ENCODE peak calls at places on chromosome 1, in four cellular contexts. Y is NT2/D1, L is ovary, W is upper lobe of left lung. J is an unnamed sample.

GRCh38 chr1:55040083-55040952 is 970 bp downstream of the PCSK9 start:
- DNase-seq in Y (no peak), L (no peak), W (no peak), J (peak)

GRCh38 chr1:87392241-87393192 is 63.8 kb downstream of the LMO4 start:
- DNase-seq in Y (no peak), L (no peak), W (no peak), J (no peak)

GRCh38 chr1:156951371-156951770 is 30.9 kb downstream of the LRRC71 start:
- DNase-seq in Y (no peak), L (no peak), W (no peak), J (no peak)

GRCh38 chr1:152110860-152111514 is 4.3 kb downstream of the TCHH start:
- DNase-seq in Y (peak), L (no peak), W (no peak), J (peak)

GRCh38 chr1:37945743-37946702 is 830 bp downstream of the INPP5B start:
- DNase-seq in Y (no peak), L (peak), W (peak), J (peak)

GRCh38 chr1:213464786-213465460 is 413.9 kb downstream of the RPS6KC1 start:
- DNase-seq in Y (no peak), L (no peak), W (no peak), J (no peak)

GRCh38 chr1:4976859-4977440 is 322.5 kb downstream of the AJAP1 start:
- DNase-seq in Y (no peak), L (no peak), W (no peak), J (no peak)

GRCh38 chr1:214454619-214455396 is 96.6 kb downstream of the PTPN14 start:
- DNase-seq in Y (no peak), L (no peak), W (no peak), J (no peak)

GRCh38 chr1:102834688-102835320 is 273.5 kb downstream of the COL11A1 start:
- DNase-seq in Y (no peak), L (no peak), W (no peak), J (no peak)

GRCh38 chr1:232322162-232322734 is 307.7 kb downstream of the SIPA1L2 start:
- DNase-seq in Y (no peak), L (no peak), W (no peak), J (no peak)

GRCh38 chr1:18536943-18537342 is 56.2 kb downstream of the KLHDC7A start:
- DNase-seq in Y (no peak), L (no peak), W (no peak), J (no peak)

GRCh38 chr1:207873055-207873890 is 37.7 kb downstream of the CD34 start:
- DNase-seq in Y (no peak), L (peak), W (no peak), J (no peak)

GRCh38 chr1:172537366-172537765 is 4.4 kb downstream of the SUCO start:
- DNase-seq in Y (no peak), L (no peak), W (no peak), J (no peak)

GRCh38 chr1:216458807-216459206 is 35.6 kb upstream of the USH2A start:
- DNase-seq in Y (no peak), L (no peak), W (no peak), J (no peak)

GRCh38 chr1:102858695-102859094 is 249.6 kb downstream of the COL11A1 start:
- DNase-seq in Y (no peak), L (no peak), W (no peak), J (no peak)

GRCh38 chr1:176450526-176450925 is 12.4 kb upstream of the PAPPA2 start:
- DNase-seq in Y (no peak), L (no peak), W (no peak), J (no peak)
- H3K4me3 ChIP-seq in Y (no peak), L (no peak), W (no peak), J (no peak)

GRCh38 chr1:205344010-205344808 is 12.5 kb downstream of the KLHDC8A start:
- DNase-seq in Y (no peak), L (no peak), W (no peak), J (peak)
- H3K4me3 ChIP-seq in Y (peak), L (peak), W (peak), J (peak)

GRCh38 chr1:12344611-12345299 is 114.9 kb downstream of the VPS13D start:
- DNase-seq in Y (no peak), L (no peak), W (peak), J (no peak)

GRCh38 chr1:12346483-12347155 is 116.8 kb downstream of the VPS13D start:
- DNase-seq in Y (no peak), L (no peak), W (no peak), J (no peak)

GRCh38 chr1:12348113-12348512 is 118.3 kb downstream of the VPS13D start:
- DNase-seq in Y (no peak), L (no peak), W (no peak), J (no peak)

GRCh38 chr1:12343823-12344487 is 114.1 kb downstream of the VPS13D start:
- DNase-seq in Y (no peak), L (no peak), W (no peak), J (no peak)

GRCh38 chr1:12345350-12346217 is 115.8 kb downstream of the VPS13D start:
- DNase-seq in Y (no peak), L (no peak), W (no peak), J (no peak)
- H3K4me3 ChIP-seq in Y (no peak), L (no peak), W (no peak), J (no peak)

GRCh38 chr1:3265800-3266485 is 188.5 kb upstream of the ARHGEF16 start:
- DNase-seq in Y (no peak), L (no peak), W (no peak), J (no peak)
- H3K4me3 ChIP-seq in Y (no peak), L (no peak), W (no peak), J (no peak)

GRCh38 chr1:27858072-27858948 is 14.0 kb upstream of the THEMIS2 start:
- DNase-seq in Y (peak), L (peak), W (peak), J (peak)
- H3K4me3 ChIP-seq in Y (no peak), L (no peak), W (no peak), J (no peak)

GRCh38 chr1:2209400-2210083 is 15.0 kb upstream of the FAAP20 start:
- DNase-seq in Y (no peak), L (peak), W (no peak), J (no peak)

GRCh38 chr1:2210084-2210653 is 15.6 kb upstream of the FAAP20 start:
- DNase-seq in Y (no peak), L (peak), W (no peak), J (no peak)

GRCh38 chr1:2210786-2211185 is 16.2 kb upstream of the FAAP20 start:
- DNase-seq in Y (no peak), L (peak), W (no peak), J (no peak)

GRCh38 chr1:2206813-2207488 is 12.4 kb upstream of the FAAP20 start:
- DNase-seq in Y (no peak), L (peak), W (no peak), J (no peak)

GRCh38 chr1:2208309-2209239 is 14.0 kb upstream of the FAAP20 start:
- DNase-seq in Y (no peak), L (peak), W (peak), J (no peak)
- H3K4me3 ChIP-seq in Y (no peak), L (no peak), W (no peak), J (no peak)

GRCh38 chr1:163655565-163655964 is 333.8 kb downstream of the NUF2 start:
- DNase-seq in Y (no peak), L (no peak), W (no peak), J (no peak)

GRCh38 chr1:163652441-163652840 is 330.7 kb downstream of the NUF2 start:
- DNase-seq in Y (no peak), L (no peak), W (no peak), J (no peak)

GRCh38 chr1:163656367-163656766 is 334.6 kb downstream of the NUF2 start:
- DNase-seq in Y (no peak), L (no peak), W (no peak), J (no peak)

GRCh38 chr1:163650624-163651023 is 328.9 kb downstream of the NUF2 start:
- DNase-seq in Y (no peak), L (no peak), W (no peak), J (no peak)
- H3K4me3 ChIP-seq in Y (no peak), L (no peak), W (no peak), J (no peak)

DNA sequence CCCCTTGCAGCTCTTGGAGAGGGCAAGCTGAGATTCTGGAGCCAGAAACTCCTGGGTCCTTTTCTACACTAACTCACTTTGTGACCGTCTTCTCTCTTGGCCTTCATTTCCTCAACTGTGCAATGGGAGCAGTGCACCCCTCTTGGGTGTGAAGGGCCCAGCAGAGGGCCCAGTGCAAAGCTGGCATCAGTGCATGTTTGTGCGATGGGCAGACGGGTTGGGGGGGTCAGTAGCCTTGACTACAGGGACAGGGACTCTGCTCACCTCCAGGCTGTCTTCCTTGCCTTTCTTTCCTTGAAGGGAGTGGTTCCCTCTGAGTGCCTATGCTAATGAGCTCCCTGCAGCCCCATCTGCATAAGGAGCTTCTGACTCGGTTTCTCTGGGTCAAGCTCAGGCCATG is 51.0 kb downstream of the EDN2 start:
- DNase-seq in Y (no peak), L (no peak), W (no peak), J (no peak)
- H3K4me3 ChIP-seq in Y (no peak), L (no peak), W (no peak), J (no peak)

GRCh38 chr1:239367417-239367816 is 19.0 kb upstream of the CHRM3 start:
- DNase-seq in Y (no peak), L (no peak), W (no peak), J (no peak)

GRCh38 chr1:239363920-239364319 is 22.4 kb upstream of the CHRM3 start:
- DNase-seq in Y (no peak), L (no peak), W (no peak), J (no peak)

DNA sequence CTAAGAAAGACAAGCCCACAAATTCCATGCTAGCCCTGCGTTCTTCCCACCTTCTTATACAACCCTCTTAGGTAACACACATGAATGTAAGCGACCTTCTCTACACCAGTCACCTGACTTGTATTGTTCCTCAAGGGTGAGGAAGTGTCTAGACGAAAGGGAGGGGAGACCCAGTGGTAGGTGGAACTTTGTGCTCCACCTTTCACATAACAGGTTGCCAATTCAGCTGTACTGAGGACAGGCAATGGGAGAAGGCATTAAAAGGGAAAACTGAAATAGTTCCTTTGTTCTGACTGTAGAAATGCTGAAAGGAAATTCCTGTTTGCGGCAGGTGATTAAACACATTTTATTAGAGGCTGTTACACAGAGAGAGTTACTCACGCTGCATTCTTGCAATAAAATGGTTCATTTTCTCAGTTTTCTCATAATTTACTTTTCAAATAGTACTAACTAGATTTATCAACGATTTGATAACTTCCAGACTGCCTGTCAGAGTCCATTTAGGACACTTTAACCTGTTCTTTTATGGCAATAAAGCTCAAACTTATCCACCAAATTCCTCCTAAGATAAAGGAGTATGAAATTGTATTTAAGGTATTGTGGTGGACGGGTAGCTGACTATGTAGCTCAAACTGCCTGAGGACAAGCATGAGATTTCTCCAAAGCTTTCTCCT is 17.8 kb upstream of the CHRM3 start:
- DNase-seq in Y (no peak), L (no peak), W (no peak), J (no peak)
- H3K4me3 ChIP-seq in Y (no peak), L (no peak), W (no peak), J (no peak)